ENCODE peak calls at places on chromosomes 16 and 17, in five cellular contexts. X is transverse colon, W is mucosa of gallbladder, L is AG09319, O is Caki2. P is an unnamed sample.

GRCh38 chr17:77285594-77286390 is 145.0 kb downstream of the SEC14L1 start:
- DNase-seq in X (peak; percentile 81), W (peak; percentile 51), L (no peak), O (no peak), P (no peak)

GRCh38 chr16:30764816-30765465 is 2.8 kb downstream of the RNF40 start:
- DNase-seq in X (no peak), W (no peak), L (no peak), O (no peak), P (no peak)

GRCh38 chr17:50719924-50720805 is 762 bp downstream of the LUC7L3 start:
- DNase-seq in X (no peak), W (no peak), L (no peak), O (no peak), P (no peak)

GRCh38 chr17:48261297-48261880 is 153.8 kb downstream of the SNX11 start:
- DNase-seq in X (peak; percentile 30), W (no peak), L (no peak), O (peak; percentile 74), P (no peak)

GRCh38 chr16:2230376-2230775 is 5.9 kb upstream of the DNASE1L2 start:
- DNase-seq in X (no peak), W (no peak), L (no peak), O (no peak), P (no peak)

GRCh38 chr17:80761421-80761871 is 216.8 kb downstream of the RPTOR start:
- DNase-seq in X (no peak), W (no peak), L (no peak), O (peak; percentile 71), P (no peak)

GRCh38 chr17:75046583-75047289 is at the start of the genes ATP5PD and KCTD2:
- DNase-seq in X (peak; percentile 97), W (peak; percentile 96), L (peak; percentile 92), O (peak; percentile 95), P (peak; percentile 92)

GRCh38 chr17:29167393-29168078 is 12.7 kb downstream of the MYO18A start:
- DNase-seq in X (no peak), W (no peak), L (no peak), O (no peak), P (no peak)

GRCh38 chr16:46899443-46900143 is 15.4 kb downstream of the GPT2 start:
- DNase-seq in X (no peak), W (no peak), L (no peak), O (no peak), P (no peak)